ENCODE peak calls at places on chromosome 1, in five cellular contexts. N is pancreas, D is neural crest cell, K is GM13976, X is BJ. V is an unnamed sample.

GRCh38 chr1:212454741-212455140 is 22.0 kb downstream of the NENF start:
- DNase-seq in N (no peak), D (no peak), K (no peak), X (no peak), V (no peak)

GRCh38 chr1:153546796-153547559 is 1.4 kb upstream of the S100A4 start:
- DNase-seq in N (peak; percentile 33), D (no peak), K (no peak), X (no peak), V (no peak)

GRCh38 chr1:119531606-119532323 is 24.8 kb downstream of the HSD3B1 start:
- DNase-seq in N (no peak), D (no peak), K (no peak), X (no peak), V (no peak)

GRCh38 chr1:112335351-112335750 is 60.7 kb upstream of the CTTNBP2NL start:
- DNase-seq in N (no peak), D (no peak), K (no peak), X (no peak), V (no peak)

GRCh38 chr1:243926803-243927245 is 76.8 kb upstream of the AKT3 start:
- DNase-seq in N (no peak), D (no peak), K (no peak), X (peak; percentile 77), V (no peak)

GRCh38 chr1:150662811-150663210 is 33.4 kb upstream of the ENSA start:
- DNase-seq in N (no peak), D (no peak), K (no peak), X (no peak), V (no peak)

GRCh38 chr1:37392051-37392450 is 82.3 kb upstream of the ZC3H12A start:
- DNase-seq in N (no peak), D (no peak), K (no peak), X (no peak), V (no peak)

GRCh38 chr1:36300526-36300925 is 5.6 kb upstream of the SH3D21 start:
- DNase-seq in N (no peak), D (no peak), K (no peak), X (no peak), V (no peak)

GRCh38 chr1:220927442-220927841 is 48.2 kb downstream of the HLX start:
- DNase-seq in N (no peak), D (no peak), K (no peak), X (no peak), V (no peak)

GRCh38 chr1:156523801-156524480 is 23.4 kb upstream of the MEF2D start:
- DNase-seq in N (no peak), D (no peak), K (no peak), X (no peak), V (no peak)

GRCh38 chr1:91798241-91798648 is 87.7 kb downstream of the TGFBR3 start:
- DNase-seq in N (no peak), D (no peak), K (no peak), X (no peak), V (no peak)

GRCh38 chr1:154081386-154082126 is 73.3 kb downstream of the NUP210L start:
- DNase-seq in N (no peak), D (no peak), K (no peak), X (no peak), V (no peak)

GRCh38 chr1:220207406-220207805 is 64.8 kb downstream of the RAB3GAP2 start:
- DNase-seq in N (no peak), D (no peak), K (no peak), X (no peak), V (no peak)

GRCh38 chr1:157312270-157312812 is 174.1 kb upstream of the ETV3 start:
- DNase-seq in N (no peak), D (no peak), K (no peak), X (no peak), V (no peak)

GRCh38 chr1:7827134-7827955 is 25.5 kb downstream of the UTS2 start:
- DNase-seq in N (no peak), D (no peak), K (peak; percentile 67), X (no peak), V (peak; percentile 18)

GRCh38 chr1:4650486-4650885 is 3.9 kb upstream of the AJAP1 start:
- DNase-seq in N (no peak), D (no peak), K (no peak), X (peak; percentile 11), V (no peak)

GRCh38 chr1:44531785-44532566 is 126.9 kb downstream of the RNF220 start:
- DNase-seq in N (no peak), D (no peak), K (no peak), X (no peak), V (no peak)

GRCh38 chr1:156813750-156814570 is 2.7 kb downstream of the SH2D2A start:
- DNase-seq in N (peak; percentile 84), D (peak; percentile 46), K (peak; percentile 87), X (no peak), V (peak; percentile 70)

GRCh38 chr1:168264296-168264695 is 16.4 kb upstream of the TBX19 start:
- DNase-seq in N (no peak), D (no peak), K (no peak), X (no peak), V (no peak)

GRCh38 chr1:20652300-20652699 is 8.9 kb downstream of the DDOST start:
- DNase-seq in N (no peak), D (no peak), K (no peak), X (no peak), V (no peak)

GRCh38 chr1:219000005-219000404 is 173.7 kb upstream of the LYPLAL1 start:
- DNase-seq in N (no peak), D (no peak), K (no peak), X (no peak), V (no peak)

DNA sequence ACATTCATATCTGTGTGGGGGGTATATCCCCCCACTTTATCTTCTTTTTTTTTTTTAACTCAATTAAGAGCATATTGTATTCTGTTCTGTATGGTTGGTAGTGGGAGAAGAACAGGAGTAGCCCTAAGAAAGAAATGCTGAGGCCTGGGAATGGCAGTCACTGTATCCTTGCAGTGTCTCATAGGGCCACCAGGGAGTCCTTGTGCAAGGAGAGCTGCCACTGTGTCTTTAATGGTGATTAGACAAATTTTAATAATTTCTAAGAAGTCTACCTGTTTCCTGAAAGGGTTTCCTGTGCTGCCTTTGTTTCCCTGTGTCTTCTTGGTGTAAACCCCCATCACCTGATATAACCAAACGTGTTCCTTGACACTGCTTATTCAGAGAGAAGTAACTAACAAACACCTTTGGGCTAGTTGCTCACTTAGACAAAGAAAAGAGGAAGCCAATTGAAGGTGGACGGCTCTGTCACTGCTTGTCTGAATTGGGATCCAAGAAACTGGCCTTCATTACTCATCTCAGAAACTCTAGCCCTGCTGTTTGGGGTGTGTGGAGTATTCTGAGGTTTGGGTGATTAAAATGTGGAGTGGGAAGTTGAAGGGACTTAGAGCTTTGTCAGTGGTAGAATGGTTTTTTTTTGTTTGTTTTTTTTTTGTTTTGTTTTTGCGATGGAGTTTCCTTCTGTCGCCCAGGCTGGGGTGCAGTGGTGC is 15.2 kb downstream of the GIPC2 start:
- DNase-seq in N (no peak), D (no peak), K (no peak), X (no peak), V (no peak)
- TF ChIP-seq CTCF in N (no peak), D (peak; percentile 34), K (no peak), X (no peak), V (peak; percentile 9)

DNA sequence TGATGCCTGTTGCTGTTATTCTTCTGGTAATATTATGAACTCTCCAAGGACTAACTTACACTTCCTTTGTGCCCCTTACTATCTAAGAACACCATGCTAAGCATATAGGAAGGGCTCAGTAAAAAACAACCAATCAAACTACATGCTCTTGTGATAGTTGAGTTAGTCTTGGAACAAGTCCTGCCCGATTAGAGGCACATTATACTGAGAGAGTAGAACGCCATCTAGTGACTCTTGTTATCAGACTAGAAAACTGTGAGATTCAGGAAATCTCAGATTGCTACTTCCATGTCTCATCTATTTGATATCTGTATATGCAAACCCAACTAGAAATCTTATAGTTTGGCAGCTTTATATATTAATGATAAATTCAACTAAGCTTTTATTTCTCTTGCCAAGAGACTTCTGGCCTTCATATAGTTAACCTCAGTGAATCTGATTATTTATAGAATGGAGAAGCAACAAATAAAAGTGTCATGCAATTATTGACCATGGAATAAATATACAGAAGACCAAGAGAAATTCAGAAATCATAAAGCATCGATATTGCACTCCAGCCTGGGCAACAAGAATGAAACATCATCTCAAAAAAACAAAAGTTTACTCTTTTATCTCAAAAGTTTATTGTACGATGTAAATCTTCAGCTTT is 7.8 kb upstream of the SRRM1 start:
- DNase-seq in N (no peak), D (no peak), K (peak; percentile 72), X (peak; percentile 26), V (no peak)
- TF ChIP-seq CTCF in N (no peak), D (peak; percentile 73), K (peak; percentile 28), X (peak; percentile 73), V (no peak)

DNA sequence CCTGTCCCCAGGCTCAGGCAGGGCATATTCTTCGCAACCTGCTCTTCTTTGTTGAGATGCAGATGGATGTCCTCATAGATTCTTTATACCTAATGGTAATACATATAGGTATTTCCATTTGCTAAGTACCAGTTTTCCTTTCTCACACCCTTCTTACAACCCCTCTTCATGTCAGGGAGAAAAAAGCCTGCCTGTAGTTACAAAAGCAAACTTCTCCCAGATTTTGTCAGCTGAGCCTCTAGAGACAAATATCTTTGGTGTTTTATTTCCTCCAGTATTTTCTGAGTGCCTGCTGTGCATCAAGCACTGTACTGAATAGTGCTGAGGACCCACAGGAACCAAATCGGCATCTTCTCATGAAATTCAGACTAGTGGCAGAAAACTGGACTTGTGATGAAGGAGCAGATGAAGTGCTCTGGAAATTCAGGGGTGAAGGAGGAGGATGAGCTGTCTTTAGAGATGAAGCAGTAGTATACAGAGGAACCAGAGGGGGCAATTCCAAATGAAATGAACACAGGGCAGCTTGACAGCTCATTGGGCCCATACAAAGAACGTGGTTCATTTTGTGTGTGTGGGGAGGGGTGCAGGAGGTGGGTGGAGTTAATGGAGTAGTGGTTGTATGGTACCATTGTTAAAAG is 33.4 kb downstream of the SLC2A1 start:
- DNase-seq in N (no peak), D (no peak), K (peak; percentile 16), X (no peak), V (no peak)
- TF ChIP-seq CTCF in N (no peak), D (peak; percentile 26), K (no peak), X (no peak), V (no peak)

GRCh38 chr1:51570063-51570720 is 46.7 kb upstream of the OSBPL9 start:
- DNase-seq in N (no peak), D (no peak), K (no peak), X (no peak), V (no peak)

GRCh38 chr1:51568231-51568935 is 48.5 kb upstream of the OSBPL9 start:
- DNase-seq in N (no peak), D (no peak), K (no peak), X (no peak), V (no peak)

GRCh38 chr1:51567653-51568052 is 48.6 kb upstream of the EPS15 start:
- DNase-seq in N (no peak), D (no peak), K (no peak), X (peak; percentile 93), V (no peak)

GRCh38 chr1:51572365-51572764 is 44.5 kb upstream of the OSBPL9 start:
- DNase-seq in N (no peak), D (no peak), K (no peak), X (no peak), V (no peak)

DNA sequence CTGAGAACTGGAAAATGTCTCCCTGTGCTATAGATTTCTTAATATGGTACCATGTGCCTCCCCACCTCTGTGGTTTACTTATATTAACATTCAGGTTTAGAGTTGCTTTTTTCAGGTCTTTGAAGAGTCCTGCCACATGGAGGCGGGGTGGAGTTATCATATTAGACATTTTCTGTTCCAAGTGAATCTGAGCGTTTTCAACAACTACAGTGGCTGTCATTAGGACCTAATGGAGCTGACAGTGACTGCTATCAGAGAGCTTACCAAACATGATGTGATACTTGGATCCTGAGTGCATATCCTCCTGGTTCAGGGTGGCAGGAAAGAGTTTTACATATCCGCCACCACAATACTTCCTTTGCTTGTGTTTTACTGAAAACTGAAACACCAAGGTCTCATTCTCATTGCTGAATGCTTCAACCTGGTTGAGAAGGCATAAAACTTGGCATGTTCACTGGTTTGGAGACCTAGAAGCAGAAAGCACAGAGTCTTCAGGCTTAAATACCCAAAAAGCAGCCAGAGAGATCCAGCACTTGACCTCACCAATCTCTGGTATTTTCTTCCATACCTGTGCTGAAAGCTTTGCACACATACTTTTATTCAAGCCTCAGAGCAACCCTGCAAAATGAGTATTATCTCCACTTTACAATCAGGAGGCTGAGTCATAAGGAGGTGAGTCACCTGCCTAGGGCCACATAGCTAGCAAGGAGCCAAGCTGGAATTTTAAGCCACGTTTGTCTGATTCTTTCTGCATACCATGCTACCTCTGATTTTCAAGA is 47.4 kb upstream of the OSBPL9 start:
- DNase-seq in N (no peak), D (no peak), K (no peak), X (peak; percentile 52), V (no peak)
- TF ChIP-seq CTCF in N (no peak), D (no peak), K (no peak), X (peak; percentile 25), V (no peak)

V was measured in glutamatergic neuron.